ENCODE peak calls at places on chromosomes 3 and 15, in nine cellular contexts. One of them, this sample, is unnamed. For H3K36me3 and H3K4me1, the result is how much of the 10 kb centered on the place peaks cover.

GRCh38 chr15:68292967-68293366 is 15.4 kb downstream of the FEM1B start:
- DNase-seq in trophoblast cell: no peak
- DNase-seq in neural progenitor cell: no peak
- DNase-seq in CD8-positive, alpha-beta T cell: no peak
- DNase-seq in OCI-LY7: no peak
- DNase-seq in upper lobe of right lung: no peak
- DNase-seq in heart right ventricle: no peak
- DNase-seq in body of pancreas: no peak
- DNase-seq in Panc1: no peak
- DNase-seq in this sample: no peak

GRCh38 chr3:35071768-35072167 is 567.6 kb upstream of the ARPP21 start:
- DNase-seq in trophoblast cell: no peak
- DNase-seq in neural progenitor cell: no peak
- DNase-seq in CD8-positive, alpha-beta T cell: no peak
- DNase-seq in OCI-LY7: no peak
- DNase-seq in upper lobe of right lung: no peak
- DNase-seq in heart right ventricle: no peak
- DNase-seq in body of pancreas: no peak
- DNase-seq in Panc1: no peak
- DNase-seq in this sample: no peak

GRCh38 chr3:102374863-102375637 is 59.8 kb upstream of the ZPLD1 start:
- DNase-seq in trophoblast cell: no peak
- DNase-seq in neural progenitor cell: peak
- DNase-seq in CD8-positive, alpha-beta T cell: no peak
- DNase-seq in OCI-LY7: peak
- DNase-seq in upper lobe of right lung: no peak
- DNase-seq in heart right ventricle: no peak
- DNase-seq in body of pancreas: no peak
- DNase-seq in Panc1: no peak
- DNase-seq in this sample: no peak

GRCh38 chr15:38817427-38818155 is 253.0 kb upstream of the RASGRP1 start:
- DNase-seq in trophoblast cell: peak
- DNase-seq in neural progenitor cell: peak
- DNase-seq in CD8-positive, alpha-beta T cell: peak
- DNase-seq in OCI-LY7: peak
- DNase-seq in upper lobe of right lung: peak
- DNase-seq in heart right ventricle: peak
- DNase-seq in body of pancreas: peak
- DNase-seq in Panc1: peak
- DNase-seq in this sample: peak

GRCh38 chr15:57321973-57322601 is 54.2 kb upstream of the CGNL1 start:
- DNase-seq in trophoblast cell: no peak
- DNase-seq in neural progenitor cell: peak
- DNase-seq in CD8-positive, alpha-beta T cell: no peak
- DNase-seq in OCI-LY7: no peak
- DNase-seq in upper lobe of right lung: no peak
- DNase-seq in heart right ventricle: no peak
- DNase-seq in body of pancreas: no peak
- DNase-seq in Panc1: no peak
- DNase-seq in this sample: peak

GRCh38 chr3:124217542-124217941 is 225.6 kb upstream of the ROPN1 start:
- DNase-seq in trophoblast cell: peak
- DNase-seq in neural progenitor cell: peak
- DNase-seq in CD8-positive, alpha-beta T cell: no peak
- DNase-seq in OCI-LY7: peak
- DNase-seq in upper lobe of right lung: no peak
- DNase-seq in heart right ventricle: peak
- DNase-seq in body of pancreas: peak
- DNase-seq in Panc1: no peak
- DNase-seq in this sample: peak

GRCh38 chr15:51265037-51265555 is 73.3 kb downstream of the CYP19A1 start:
- DNase-seq in trophoblast cell: no peak
- DNase-seq in neural progenitor cell: no peak
- DNase-seq in CD8-positive, alpha-beta T cell: no peak
- DNase-seq in OCI-LY7: no peak
- DNase-seq in upper lobe of right lung: no peak
- DNase-seq in heart right ventricle: no peak
- DNase-seq in body of pancreas: no peak
- DNase-seq in Panc1: no peak
- DNase-seq in this sample: no peak

GRCh38 chr3:154324919-154325318 is 632 bp upstream of the DHX36 start:
- DNase-seq in trophoblast cell: no peak
- DNase-seq in neural progenitor cell: peak
- DNase-seq in CD8-positive, alpha-beta T cell: no peak
- DNase-seq in OCI-LY7: no peak
- DNase-seq in upper lobe of right lung: no peak
- DNase-seq in heart right ventricle: no peak
- DNase-seq in body of pancreas: no peak
- DNase-seq in Panc1: no peak
- DNase-seq in this sample: no peak

GRCh38 chr3:50405249-50405648 is 45.9 kb upstream of the TMEM115 start:
- DNase-seq in trophoblast cell: no peak
- DNase-seq in neural progenitor cell: peak
- DNase-seq in CD8-positive, alpha-beta T cell: no peak
- DNase-seq in OCI-LY7: peak
- DNase-seq in upper lobe of right lung: no peak
- DNase-seq in heart right ventricle: no peak
- DNase-seq in body of pancreas: no peak
- DNase-seq in Panc1: no peak
- DNase-seq in this sample: no peak

GRCh38 chr15:87728998-87729397 is 527.5 kb downstream of the NTRK3 start:
- DNase-seq in trophoblast cell: no peak
- DNase-seq in neural progenitor cell: no peak
- DNase-seq in CD8-positive, alpha-beta T cell: no peak
- DNase-seq in OCI-LY7: no peak
- DNase-seq in upper lobe of right lung: no peak
- DNase-seq in heart right ventricle: no peak
- DNase-seq in body of pancreas: no peak
- DNase-seq in Panc1: no peak
- DNase-seq in this sample: no peak

GRCh38 chr15:82831894-82832600 is 22.6 kb downstream of the WHAMM start:
- DNase-seq in trophoblast cell: no peak
- DNase-seq in neural progenitor cell: no peak
- DNase-seq in CD8-positive, alpha-beta T cell: no peak
- DNase-seq in OCI-LY7: no peak
- DNase-seq in upper lobe of right lung: no peak
- DNase-seq in heart right ventricle: no peak
- DNase-seq in body of pancreas: no peak
- DNase-seq in Panc1: no peak
- DNase-seq in this sample: no peak

GRCh38 chr15:82833283-82833682 is 23.9 kb downstream of the WHAMM start:
- DNase-seq in trophoblast cell: no peak
- DNase-seq in neural progenitor cell: no peak
- DNase-seq in CD8-positive, alpha-beta T cell: no peak
- DNase-seq in OCI-LY7: no peak
- DNase-seq in upper lobe of right lung: no peak
- DNase-seq in heart right ventricle: no peak
- DNase-seq in body of pancreas: no peak
- DNase-seq in Panc1: no peak
- DNase-seq in this sample: no peak

GRCh38 chr15:82832601-82833209 is 23.3 kb downstream of the WHAMM start:
- DNase-seq in trophoblast cell: no peak
- DNase-seq in neural progenitor cell: no peak
- DNase-seq in CD8-positive, alpha-beta T cell: no peak
- DNase-seq in OCI-LY7: no peak
- DNase-seq in upper lobe of right lung: no peak
- DNase-seq in heart right ventricle: no peak
- DNase-seq in body of pancreas: no peak
- DNase-seq in Panc1: peak
- DNase-seq in this sample: no peak

GRCh38 chr15:82838096-82838735 is 28.8 kb downstream of the WHAMM start:
- DNase-seq in trophoblast cell: no peak
- DNase-seq in neural progenitor cell: no peak
- DNase-seq in CD8-positive, alpha-beta T cell: no peak
- DNase-seq in OCI-LY7: no peak
- DNase-seq in upper lobe of right lung: no peak
- DNase-seq in heart right ventricle: no peak
- DNase-seq in body of pancreas: no peak
- DNase-seq in Panc1: no peak
- DNase-seq in this sample: no peak

GRCh38 chr15:82835391-82835917 is 26.0 kb downstream of the WHAMM start:
- DNase-seq in trophoblast cell: no peak
- DNase-seq in neural progenitor cell: no peak
- DNase-seq in CD8-positive, alpha-beta T cell: no peak
- DNase-seq in OCI-LY7: no peak
- DNase-seq in upper lobe of right lung: no peak
- DNase-seq in heart right ventricle: no peak
- DNase-seq in body of pancreas: no peak
- DNase-seq in Panc1: no peak
- DNase-seq in this sample: no peak
- H3K36me3 ChIP-seq in trophoblast cell: under half
- H3K36me3 ChIP-seq in neural progenitor cell: under half
- H3K36me3 ChIP-seq in CD8-positive, alpha-beta T cell: under half
- H3K36me3 ChIP-seq in OCI-LY7: half or more
- H3K36me3 ChIP-seq in upper lobe of right lung: half or more
- H3K36me3 ChIP-seq in heart right ventricle: half or more
- H3K36me3 ChIP-seq in body of pancreas: under half
- H3K36me3 ChIP-seq in Panc1: under half
- H3K36me3 ChIP-seq in this sample: under half

DNA sequence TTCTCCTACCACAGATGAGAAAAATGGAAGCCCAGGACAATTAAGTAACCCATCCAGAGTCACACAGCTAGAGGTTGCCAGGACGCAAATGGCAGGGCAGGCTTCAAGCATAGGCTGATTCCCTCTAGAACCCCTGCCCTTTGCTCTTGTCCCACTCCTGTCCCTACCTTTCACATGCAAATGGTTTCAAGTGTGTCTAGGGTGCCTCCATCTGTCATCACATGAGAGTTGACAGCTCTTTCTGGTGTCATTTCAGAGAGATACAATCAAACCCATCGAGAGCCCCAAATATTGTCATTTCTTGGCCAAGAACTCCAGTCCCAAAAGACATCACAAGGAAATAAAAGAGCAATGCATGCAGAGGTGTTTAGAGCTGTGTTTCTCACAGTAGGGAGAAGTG is 23.7 kb downstream of the CCDC12 start:
- DNase-seq in trophoblast cell: no peak
- DNase-seq in neural progenitor cell: no peak
- DNase-seq in CD8-positive, alpha-beta T cell: no peak
- DNase-seq in OCI-LY7: no peak
- DNase-seq in upper lobe of right lung: no peak
- DNase-seq in heart right ventricle: no peak
- DNase-seq in body of pancreas: no peak
- DNase-seq in Panc1: no peak
- DNase-seq in this sample: no peak
- H3K4me1 ChIP-seq in trophoblast cell: under half
- H3K4me1 ChIP-seq in neural progenitor cell: under half
- H3K4me1 ChIP-seq in CD8-positive, alpha-beta T cell: half or more
- H3K4me1 ChIP-seq in OCI-LY7: half or more
- H3K4me1 ChIP-seq in upper lobe of right lung: half or more
- H3K4me1 ChIP-seq in heart right ventricle: half or more
- H3K4me1 ChIP-seq in body of pancreas: half or more
- H3K4me1 ChIP-seq in Panc1: under half
- H3K4me1 ChIP-seq in this sample: under half

DNA sequence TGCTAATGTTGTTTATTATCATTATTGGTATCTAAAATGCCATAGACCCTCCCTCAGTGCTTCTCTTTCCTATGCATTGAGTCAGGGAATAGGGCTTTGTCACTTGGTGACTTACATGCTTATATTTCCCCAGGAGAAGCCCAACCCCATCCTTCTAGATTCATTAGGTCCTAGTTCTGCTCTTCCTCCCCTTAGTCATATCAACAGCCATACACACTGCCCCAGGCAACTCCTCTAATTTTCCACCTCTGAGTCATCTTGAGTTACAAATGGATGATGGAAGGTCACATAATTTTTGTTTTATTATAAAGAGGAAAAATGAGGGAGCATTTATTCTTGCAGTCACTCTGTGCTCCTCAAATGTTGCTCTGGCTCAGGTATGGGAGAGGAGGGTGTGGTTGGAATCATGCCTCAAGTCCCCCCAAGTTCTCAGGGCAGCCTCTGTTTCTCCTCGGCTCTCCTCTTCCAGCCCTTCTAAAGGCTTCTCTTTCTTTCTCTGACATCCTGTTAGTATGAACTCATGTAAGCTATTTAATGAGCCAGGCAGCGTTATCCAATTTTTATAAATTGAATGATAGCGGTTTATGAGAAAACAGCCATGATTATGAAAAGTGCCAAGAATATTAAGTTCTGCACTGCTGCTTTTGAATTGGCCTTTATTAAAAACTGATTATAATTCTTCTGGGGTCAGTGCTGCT is 45.6 kb upstream of the FSTL1 start:
- DNase-seq in trophoblast cell: peak
- DNase-seq in neural progenitor cell: no peak
- DNase-seq in CD8-positive, alpha-beta T cell: no peak
- DNase-seq in OCI-LY7: no peak
- DNase-seq in upper lobe of right lung: no peak
- DNase-seq in heart right ventricle: no peak
- DNase-seq in body of pancreas: no peak
- DNase-seq in Panc1: no peak
- DNase-seq in this sample: no peak
- H3K27ac ChIP-seq in trophoblast cell: no peak
- H3K27ac ChIP-seq in neural progenitor cell: no peak
- H3K27ac ChIP-seq in CD8-positive, alpha-beta T cell: no peak
- H3K27ac ChIP-seq in OCI-LY7: no peak
- H3K27ac ChIP-seq in upper lobe of right lung: no peak
- H3K27ac ChIP-seq in heart right ventricle: peak
- H3K27ac ChIP-seq in body of pancreas: no peak
- H3K27ac ChIP-seq in Panc1: no peak
- H3K27ac ChIP-seq in this sample: no peak

GRCh38 chr3:21028412-21028811 is 722.6 kb downstream of the ZNF385D start:
- DNase-seq in trophoblast cell: no peak
- DNase-seq in neural progenitor cell: no peak
- DNase-seq in CD8-positive, alpha-beta T cell: no peak
- DNase-seq in OCI-LY7: no peak
- DNase-seq in upper lobe of right lung: no peak
- DNase-seq in heart right ventricle: no peak
- DNase-seq in body of pancreas: no peak
- DNase-seq in Panc1: no peak
- DNase-seq in this sample: no peak

GRCh38 chr3:21020043-21020442 is 731.0 kb downstream of the ZNF385D start:
- DNase-seq in trophoblast cell: no peak
- DNase-seq in neural progenitor cell: no peak
- DNase-seq in CD8-positive, alpha-beta T cell: no peak
- DNase-seq in OCI-LY7: no peak
- DNase-seq in upper lobe of right lung: no peak
- DNase-seq in heart right ventricle: no peak
- DNase-seq in body of pancreas: no peak
- DNase-seq in Panc1: no peak
- DNase-seq in this sample: no peak

GRCh38 chr3:21020681-21021080 is 730.3 kb downstream of the ZNF385D start:
- DNase-seq in trophoblast cell: no peak
- DNase-seq in neural progenitor cell: no peak
- DNase-seq in CD8-positive, alpha-beta T cell: no peak
- DNase-seq in OCI-LY7: no peak
- DNase-seq in upper lobe of right lung: no peak
- DNase-seq in heart right ventricle: no peak
- DNase-seq in body of pancreas: no peak
- DNase-seq in Panc1: no peak
- DNase-seq in this sample: no peak

DNA sequence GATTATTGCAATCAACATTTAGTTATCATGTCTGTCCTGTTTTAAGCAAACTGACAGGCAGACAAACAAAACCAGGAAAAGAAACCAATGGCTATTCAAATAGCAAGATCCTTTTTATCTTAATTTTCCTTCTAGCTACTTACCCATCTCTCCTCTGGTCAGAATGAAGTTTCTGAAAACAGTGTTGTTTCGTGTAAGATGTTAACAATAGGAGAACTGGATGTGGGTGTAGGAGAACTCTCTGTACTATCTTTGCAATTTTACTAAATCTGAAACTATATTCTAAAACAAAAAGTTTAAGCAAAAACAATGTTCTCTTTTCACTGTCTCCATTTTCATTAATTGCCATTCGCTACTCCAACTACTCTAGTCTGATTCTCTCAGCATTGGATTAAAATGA is 726.4 kb downstream of the ZNF385D start:
- DNase-seq in trophoblast cell: no peak
- DNase-seq in neural progenitor cell: no peak
- DNase-seq in CD8-positive, alpha-beta T cell: no peak
- DNase-seq in OCI-LY7: no peak
- DNase-seq in upper lobe of right lung: no peak
- DNase-seq in heart right ventricle: no peak
- DNase-seq in body of pancreas: no peak
- DNase-seq in Panc1: no peak
- DNase-seq in this sample: no peak
- H3K36me3 ChIP-seq in trophoblast cell: under half
- H3K36me3 ChIP-seq in neural progenitor cell: under half
- H3K36me3 ChIP-seq in CD8-positive, alpha-beta T cell: under half
- H3K36me3 ChIP-seq in OCI-LY7: under half
- H3K36me3 ChIP-seq in upper lobe of right lung: under half
- H3K36me3 ChIP-seq in heart right ventricle: under half
- H3K36me3 ChIP-seq in body of pancreas: under half
- H3K36me3 ChIP-seq in Panc1: under half
- H3K36me3 ChIP-seq in this sample: under half